ENCODE peak calls at places on chromosome 12, in seven cellular contexts. K is ascending aorta, Y is tibial nerve, E is heart left ventricle, R is cardiac muscle cell, M is HCT116, D is A549. W is an unnamed sample. For H3K4me1, the result is how much of the 10 kb centered on the place peaks cover.

GRCh38 chr12:92342574-92342973 is 196.9 kb upstream of the BTG1 start:
- DNase-seq in K (no peak), Y (no peak), E (no peak), R (no peak), M (no peak), D (no peak), W (no peak)

GRCh38 chr12:98724384-98725155 is 79.5 kb downstream of the APAF1 start:
- DNase-seq in K (no peak), Y (no peak), E (no peak), R (no peak), M (no peak), D (no peak), W (no peak)

GRCh38 chr12:91617830-91618229 is 435.2 kb upstream of the DCN start:
- DNase-seq in K (no peak), Y (no peak), E (no peak), R (no peak), M (no peak), D (no peak), W (no peak)

GRCh38 chr12:105335856-105336255 is 5.4 kb downstream of the C12orf75 start:
- DNase-seq in K (no peak), Y (no peak), E (no peak), R (no peak), M (no peak), D (no peak), W (no peak)

GRCh38 chr12:31516702-31517101 is 74.2 kb downstream of the DENND5B start:
- DNase-seq in K (no peak), Y (no peak), E (no peak), R (no peak), M (no peak), D (no peak), W (no peak)

GRCh38 chr12:40224439-40225291 is at the start of gene LRRK2:
- DNase-seq in K (peak), Y (peak), E (peak), R (peak), M (no peak), D (peak), W (peak)

GRCh38 chr12:70598467-70599194 is 38.6 kb downstream of the PTPRB start:
- DNase-seq in K (no peak), Y (no peak), E (no peak), R (peak), M (no peak), D (no peak), W (no peak)

GRCh38 chr12:5318874-5319273 is 113.0 kb upstream of the NTF3 start:
- DNase-seq in K (no peak), Y (no peak), E (no peak), R (no peak), M (peak), D (no peak), W (no peak)

GRCh38 chr12:104555650-104556049 is 98.9 kb downstream of the CHST11 start:
- DNase-seq in K (no peak), Y (no peak), E (no peak), R (no peak), M (no peak), D (no peak), W (no peak)

GRCh38 chr12:123526542-123527080 is 6.9 kb downstream of the RILPL1 start:
- DNase-seq in K (no peak), Y (no peak), E (no peak), R (no peak), M (no peak), D (no peak), W (no peak)
- TF ChIP-seq CTCF in K (no peak), Y (no peak), E (no peak), R (no peak), M (no peak), D (no peak), W (no peak)

DNA sequence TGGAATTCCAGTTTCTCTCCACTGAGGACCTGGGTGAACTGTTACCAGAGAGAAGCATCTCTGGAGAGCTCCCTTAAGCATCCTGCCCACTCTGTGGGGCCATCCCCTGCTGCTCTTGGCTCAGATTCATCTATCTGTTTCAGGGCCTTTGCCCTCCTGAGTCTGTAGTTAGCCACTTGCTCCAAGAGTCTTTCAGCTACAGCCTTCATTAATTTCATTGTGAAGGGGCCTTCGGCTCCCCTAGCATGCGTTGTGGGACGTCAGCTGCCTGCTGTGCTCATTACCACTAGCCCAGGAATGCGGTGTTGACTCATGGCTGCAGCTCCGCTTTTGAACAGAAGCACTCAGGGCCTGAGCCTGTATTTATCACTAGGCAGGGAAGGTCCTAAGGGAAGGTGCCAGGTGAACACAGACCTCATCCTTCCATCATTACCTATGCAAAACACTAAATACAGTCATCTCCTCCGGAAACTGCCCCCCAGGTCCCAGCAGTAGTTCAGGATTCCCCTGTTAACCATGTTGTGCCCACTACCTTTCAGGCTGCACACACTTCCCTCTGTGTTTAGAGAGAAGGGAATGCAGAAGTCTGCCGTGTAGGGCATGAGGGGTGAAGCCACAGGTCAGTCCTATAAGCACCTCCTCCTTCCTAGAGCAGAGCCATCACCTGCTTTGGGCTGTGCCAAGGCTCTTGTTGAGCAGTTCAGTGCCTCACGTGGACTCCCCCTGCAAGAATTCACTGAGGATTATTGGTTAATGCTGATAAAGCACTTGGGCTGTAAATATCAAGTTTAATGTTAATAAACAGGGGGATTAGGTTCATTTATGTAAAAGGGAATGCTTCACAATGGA is 191.4 kb downstream of the CACNA1C start:
- DNase-seq in K (no peak), Y (no peak), E (no peak), R (peak), M (peak), D (no peak), W (no peak)
- H3K4me1 ChIP-seq in K (under half), Y (under half), E (under half), R (half or more), M (under half), D (under half), W (half or more)

GRCh38 chr12:89468017-89468416 is 56.6 kb downstream of the GALNT4 start:
- DNase-seq in K (no peak), Y (no peak), E (no peak), R (no peak), M (no peak), D (no peak), W (no peak)

GRCh38 chr12:89468648-89469326 is 55.8 kb downstream of the GALNT4 start:
- DNase-seq in K (no peak), Y (no peak), E (no peak), R (no peak), M (no peak), D (no peak), W (no peak)

GRCh38 chr12:89472508-89472907 is 52.1 kb downstream of the GALNT4 start:
- DNase-seq in K (no peak), Y (no peak), E (no peak), R (no peak), M (no peak), D (no peak), W (no peak)

GRCh38 chr12:89469361-89469760 is 55.2 kb downstream of the GALNT4 start:
- DNase-seq in K (no peak), Y (no peak), E (no peak), R (no peak), M (no peak), D (no peak), W (no peak)

GRCh38 chr12:89470741-89471504 is 53.7 kb downstream of the GALNT4 start:
- DNase-seq in K (no peak), Y (no peak), E (no peak), R (peak), M (peak), D (peak), W (no peak)
- TF ChIP-seq CTCF in K (peak), Y (peak), E (peak), R (peak), M (peak), D (peak), W (peak)

GRCh38 chr12:62840806-62841205 is 94.1 kb downstream of the PPM1H start:
- DNase-seq in K (no peak), Y (no peak), E (no peak), R (no peak), M (no peak), D (no peak), W (no peak)

GRCh38 chr12:62841841-62842240 is 93.1 kb downstream of the PPM1H start:
- DNase-seq in K (no peak), Y (no peak), E (no peak), R (no peak), M (no peak), D (no peak), W (no peak)

GRCh38 chr12:62843714-62844113 is 91.2 kb downstream of the PPM1H start:
- DNase-seq in K (no peak), Y (no peak), E (no peak), R (no peak), M (no peak), D (no peak), W (no peak)

GRCh38 chr12:62840311-62840710 is 94.6 kb downstream of the PPM1H start:
- DNase-seq in K (no peak), Y (no peak), E (no peak), R (no peak), M (no peak), D (no peak), W (no peak)

GRCh38 chr12:62839869-62840268 is 95.1 kb downstream of the PPM1H start:
- DNase-seq in K (no peak), Y (no peak), E (no peak), R (no peak), M (no peak), D (no peak), W (no peak)
- H3K4me1 ChIP-seq in K (under half), Y (under half), E (under half), R (under half), M (under half), D (under half), W (under half)

DNA sequence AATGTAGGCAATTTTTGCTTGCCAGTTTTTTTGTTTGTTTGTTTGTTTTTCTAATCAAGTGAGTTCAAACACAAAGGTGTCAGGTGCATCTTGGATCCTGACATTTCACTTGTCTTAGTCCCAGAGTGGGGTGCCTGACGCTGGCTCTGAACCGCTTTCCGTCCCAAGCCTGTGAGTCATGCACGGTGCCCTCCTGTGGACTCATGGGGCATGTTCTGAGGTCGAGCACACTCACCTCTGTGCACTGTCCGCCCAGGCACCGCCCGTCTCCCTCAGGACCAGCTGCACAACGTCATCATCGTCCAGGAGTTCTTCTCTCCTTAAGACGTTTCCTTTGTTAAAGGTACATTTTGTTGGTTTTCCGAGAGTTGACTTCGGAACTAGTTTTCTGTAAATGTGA is 98.2 kb downstream of the GLT1D1 start:
- DNase-seq in K (no peak), Y (no peak), E (no peak), R (no peak), M (no peak), D (no peak), W (no peak)
- TF ChIP-seq CTCF in K (no peak), Y (no peak), E (no peak), R (no peak), M (no peak), D (no peak), W (no peak)

GRCh38 chr12:3173008-3173553 is 95.9 kb downstream of the TSPAN9 start:
- DNase-seq in K (no peak), Y (no peak), E (no peak), R (no peak), M (no peak), D (no peak), W (no peak)
- H3K4me1 ChIP-seq in K (under half), Y (under half), E (under half), R (under half), M (under half), D (under half), W (half or more)

GRCh38 chr12:48106574-48107251 is 834 bp upstream of the SENP1 start:
- DNase-seq in K (no peak), Y (no peak), E (no peak), R (no peak), M (no peak), D (no peak), W (no peak)

GRCh38 chr12:48104531-48104930 is 1.3 kb downstream of the SENP1 start:
- DNase-seq in K (no peak), Y (no peak), E (no peak), R (no peak), M (no peak), D (no peak), W (no peak)

GRCh38 chr12:48105321-48105866 is 485 bp downstream of the SENP1 start:
- DNase-seq in K (no peak), Y (no peak), E (no peak), R (no peak), M (no peak), D (peak), W (no peak)

GRCh38 chr12:48107252-48107613 is 1.4 kb upstream of the SENP1 start:
- DNase-seq in K (no peak), Y (no peak), E (no peak), R (no peak), M (no peak), D (no peak), W (no peak)

DNA sequence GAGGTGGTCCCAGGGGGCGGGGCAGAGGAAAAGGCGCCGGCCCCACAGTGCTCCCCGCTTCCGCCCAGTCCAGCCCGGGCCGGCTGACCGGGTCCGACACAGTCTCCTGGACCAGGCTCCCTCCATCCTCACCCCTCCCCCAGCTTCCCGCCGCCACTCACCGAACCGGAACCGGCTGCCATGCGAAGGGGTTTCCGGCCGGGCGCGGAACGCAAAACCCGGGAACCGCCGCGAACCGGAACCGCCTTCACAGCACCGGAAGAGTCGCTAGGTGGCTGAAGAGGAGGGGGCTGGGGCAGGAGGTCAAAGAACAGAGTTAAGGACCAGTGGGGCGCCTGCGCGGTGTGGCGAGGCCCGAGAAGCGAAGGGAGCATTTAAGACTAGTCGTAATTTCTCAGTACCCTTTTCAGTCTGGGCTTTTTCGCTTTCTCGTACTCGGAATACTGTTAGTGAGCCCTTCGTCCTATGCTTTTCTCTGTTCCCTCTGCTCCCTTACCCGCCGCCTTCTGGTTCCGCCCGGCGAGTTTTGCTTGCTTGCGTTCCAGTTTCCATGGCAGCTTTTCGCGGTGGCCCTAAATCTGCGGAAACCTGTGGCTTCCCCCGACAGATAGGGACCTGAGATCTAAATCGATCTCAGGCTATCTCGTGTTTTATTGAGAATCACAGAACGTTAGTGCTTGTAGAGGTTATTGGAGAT is at the start of gene SENP1:
- DNase-seq in K (peak), Y (peak), E (peak), R (peak), M (peak), D (peak), W (peak)
- TF ChIP-seq CTCF in K (no peak), Y (peak), E (no peak), R (peak), M (no peak), D (no peak), W (peak)

DNA sequence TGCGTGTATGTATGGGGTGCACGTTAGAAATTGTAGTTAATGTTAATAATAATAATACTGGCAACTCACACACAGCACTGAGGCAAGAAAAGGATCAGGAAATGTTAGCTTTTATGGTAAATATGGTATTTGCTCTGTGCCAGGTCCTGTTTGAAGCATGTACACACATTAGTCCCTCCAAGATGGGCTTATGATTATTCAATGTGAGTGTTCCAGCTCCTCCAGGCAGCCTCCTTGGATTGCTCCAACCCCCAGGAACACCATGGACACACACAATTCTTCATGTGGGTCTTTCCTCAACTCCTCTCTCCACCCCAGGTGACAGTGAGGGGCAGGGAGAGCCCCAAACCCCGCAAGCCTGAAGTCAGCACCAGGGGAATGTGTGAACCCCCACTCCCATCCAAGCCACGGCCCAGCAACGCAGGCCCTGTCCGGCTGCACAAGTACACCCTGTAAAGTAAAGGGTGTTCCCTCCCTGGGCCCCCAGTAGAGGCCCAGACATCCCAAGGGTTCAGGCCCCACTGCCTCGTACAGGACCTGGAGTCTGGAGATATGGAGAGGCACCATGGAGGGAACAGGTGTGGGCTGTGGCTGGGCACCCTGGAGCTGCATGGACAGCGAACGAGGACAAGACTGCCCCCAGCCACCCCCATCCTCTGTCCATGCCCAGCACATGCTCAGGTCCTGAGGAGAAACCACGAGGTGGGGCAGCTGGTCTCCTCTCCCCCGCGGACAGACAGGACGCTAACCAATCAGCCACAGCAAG is 41.3 kb downstream of the NCOR2 start:
- DNase-seq in K (no peak), Y (no peak), E (peak), R (no peak), M (no peak), D (no peak), W (no peak)
- H3K4me1 ChIP-seq in K (under half), Y (under half), E (under half), R (under half), M (under half), D (under half), W (half or more)